ENCODE peak calls at places on chromosomes 1 and 21, in nine cellular contexts. One of them, this sample, is unnamed.

GRCh38 chr1:159076753-159077656 is at the start of gene AIM2:
- DNase-seq in foreskin fibroblast: peak; percentile 72
- DNase-seq in fibroblast of lung: no peak
- DNase-seq in lung: peak; percentile 81
- DNase-seq in tibial artery: no peak
- DNase-seq in epithelial cell of esophagus: no peak
- DNase-seq in heart left ventricle: peak; percentile 82
- DNase-seq in tibial nerve: no peak
- DNase-seq in IMR-90: no peak
- DNase-seq in this sample: peak; percentile 52

GRCh38 chr1:159199901-159200300 is 4.8 kb upstream of the ACKR1 start:
- DNase-seq in lung: no peak
- DNase-seq in foreskin fibroblast: no peak
- DNase-seq in epithelial cell of esophagus: no peak
- DNase-seq in tibial artery: no peak
- DNase-seq in IMR-90: no peak
- DNase-seq in tibial nerve: no peak
- DNase-seq in fibroblast of lung: no peak
- DNase-seq in heart left ventricle: no peak
- DNase-seq in this sample: no peak

GRCh38 chr1:63693956-63694607 is 79.7 kb upstream of the ROR1 start:
- DNase-seq in tibial nerve: no peak
- DNase-seq in foreskin fibroblast: peak; percentile 41
- DNase-seq in epithelial cell of esophagus: no peak
- DNase-seq in IMR-90: peak; percentile 52
- DNase-seq in tibial artery: no peak
- DNase-seq in fibroblast of lung: peak; percentile 70
- DNase-seq in heart left ventricle: no peak
- DNase-seq in lung: no peak
- DNase-seq in this sample: peak; percentile 31

GRCh38 chr1:32351859-32352745 is 10.2 kb downstream of the FAM229A start:
- DNase-seq in heart left ventricle: peak; percentile 76
- DNase-seq in lung: peak; percentile 56
- DNase-seq in tibial artery: peak; percentile 79
- DNase-seq in fibroblast of lung: peak; percentile 45
- DNase-seq in epithelial cell of esophagus: no peak
- DNase-seq in IMR-90: peak; percentile 45
- DNase-seq in foreskin fibroblast: peak; percentile 73
- DNase-seq in tibial nerve: peak; percentile 39
- DNase-seq in this sample: peak; percentile 43

GRCh38 chr1:167109125-167109524 is 15.2 kb downstream of the STYXL2 start:
- DNase-seq in lung: no peak
- DNase-seq in tibial nerve: no peak
- DNase-seq in epithelial cell of esophagus: no peak
- DNase-seq in foreskin fibroblast: no peak
- DNase-seq in heart left ventricle: no peak
- DNase-seq in tibial artery: no peak
- DNase-seq in IMR-90: no peak
- DNase-seq in fibroblast of lung: no peak
- DNase-seq in this sample: no peak

GRCh38 chr1:187621961-187622360 is 793.2 kb downstream of the PLA2G4A start:
- DNase-seq in tibial nerve: no peak
- DNase-seq in heart left ventricle: no peak
- DNase-seq in fibroblast of lung: no peak
- DNase-seq in lung: no peak
- DNase-seq in epithelial cell of esophagus: peak; percentile 15
- DNase-seq in tibial artery: no peak
- DNase-seq in foreskin fibroblast: peak; percentile 14
- DNase-seq in IMR-90: peak; percentile 37
- DNase-seq in this sample: no peak

GRCh38 chr1:31712625-31713024 is 8.8 kb upstream of the COL16A1 start:
- DNase-seq in heart left ventricle: no peak
- DNase-seq in foreskin fibroblast: peak; percentile 85
- DNase-seq in tibial nerve: peak; percentile 58
- DNase-seq in lung: no peak
- DNase-seq in fibroblast of lung: peak; percentile 63
- DNase-seq in epithelial cell of esophagus: peak; percentile 22
- DNase-seq in tibial artery: peak; percentile 87
- DNase-seq in IMR-90: peak; percentile 86
- DNase-seq in this sample: peak; percentile 92

GRCh38 chr1:239448911-239449310 is 62.5 kb downstream of the CHRM3 start:
- DNase-seq in lung: no peak
- DNase-seq in heart left ventricle: no peak
- DNase-seq in IMR-90: no peak
- DNase-seq in tibial artery: no peak
- DNase-seq in fibroblast of lung: no peak
- DNase-seq in epithelial cell of esophagus: no peak
- DNase-seq in tibial nerve: no peak
- DNase-seq in foreskin fibroblast: no peak
- DNase-seq in this sample: no peak

GRCh38 chr1:37073752-37074151 is 39.4 kb upstream of the GRIK3 start:
- DNase-seq in heart left ventricle: no peak
- DNase-seq in foreskin fibroblast: no peak
- DNase-seq in epithelial cell of esophagus: no peak
- DNase-seq in tibial artery: no peak
- DNase-seq in tibial nerve: no peak
- DNase-seq in fibroblast of lung: no peak
- DNase-seq in IMR-90: no peak
- DNase-seq in lung: no peak
- DNase-seq in this sample: no peak

GRCh38 chr1:244672961-244673695 is 20.2 kb downstream of the DESI2 start:
- DNase-seq in IMR-90: peak; percentile 47
- DNase-seq in foreskin fibroblast: peak; percentile 64
- DNase-seq in tibial nerve: no peak
- DNase-seq in epithelial cell of esophagus: no peak
- DNase-seq in heart left ventricle: no peak
- DNase-seq in tibial artery: no peak
- DNase-seq in lung: no peak
- DNase-seq in fibroblast of lung: peak; percentile 34
- DNase-seq in this sample: peak; percentile 56

GRCh38 chr1:197775282-197776262 is at the start of gene DENND1B:
- DNase-seq in tibial artery: peak; percentile 84
- DNase-seq in lung: peak; percentile 86
- DNase-seq in fibroblast of lung: peak; percentile 52
- DNase-seq in tibial nerve: peak; percentile 38
- DNase-seq in epithelial cell of esophagus: peak; percentile 82
- DNase-seq in IMR-90: peak; percentile 61
- DNase-seq in heart left ventricle: peak; percentile 90
- DNase-seq in foreskin fibroblast: peak; percentile 81
- DNase-seq in this sample: peak; percentile 83

GRCh38 chr1:83545450-83545849 is 453.5 kb downstream of the TTLL7 start:
- DNase-seq in epithelial cell of esophagus: peak; percentile 11
- DNase-seq in tibial artery: no peak
- DNase-seq in heart left ventricle: no peak
- DNase-seq in fibroblast of lung: no peak
- DNase-seq in IMR-90: no peak
- DNase-seq in tibial nerve: no peak
- DNase-seq in foreskin fibroblast: no peak
- DNase-seq in lung: no peak
- DNase-seq in this sample: no peak

GRCh38 chr1:106185089-106185488 is 871.4 kb upstream of the PRMT6 start:
- DNase-seq in foreskin fibroblast: no peak
- DNase-seq in heart left ventricle: no peak
- DNase-seq in tibial nerve: no peak
- DNase-seq in fibroblast of lung: no peak
- DNase-seq in lung: no peak
- DNase-seq in tibial artery: no peak
- DNase-seq in epithelial cell of esophagus: no peak
- DNase-seq in IMR-90: no peak
- DNase-seq in this sample: no peak

GRCh38 chr1:245181123-245181522 is 26.3 kb downstream of the KIF26B start:
- DNase-seq in heart left ventricle: no peak
- DNase-seq in fibroblast of lung: no peak
- DNase-seq in foreskin fibroblast: no peak
- DNase-seq in IMR-90: no peak
- DNase-seq in lung: no peak
- DNase-seq in epithelial cell of esophagus: no peak
- DNase-seq in tibial nerve: no peak
- DNase-seq in tibial artery: no peak
- DNase-seq in this sample: no peak

GRCh38 chr21:42640486-42640885 is 12.9 kb upstream of the PDE9A start:
- DNase-seq in tibial artery: no peak
- DNase-seq in heart left ventricle: peak; percentile 13
- DNase-seq in epithelial cell of esophagus: no peak
- DNase-seq in lung: no peak
- DNase-seq in fibroblast of lung: no peak
- DNase-seq in tibial nerve: no peak
- DNase-seq in IMR-90: no peak
- DNase-seq in foreskin fibroblast: no peak
- DNase-seq in this sample: no peak

GRCh38 chr1:57118948-57119637 is 153.3 kb upstream of the C8B start:
- DNase-seq in tibial artery: no peak
- DNase-seq in tibial nerve: no peak
- DNase-seq in foreskin fibroblast: no peak
- DNase-seq in lung: no peak
- DNase-seq in IMR-90: no peak
- DNase-seq in epithelial cell of esophagus: no peak
- DNase-seq in fibroblast of lung: peak; percentile 7
- DNase-seq in heart left ventricle: no peak
- DNase-seq in this sample: no peak

GRCh38 chr1:11331036-11331765 is 58.2 kb downstream of the UBIAD1 start:
- DNase-seq in fibroblast of lung: no peak
- DNase-seq in tibial artery: no peak
- DNase-seq in heart left ventricle: no peak
- DNase-seq in IMR-90: no peak
- DNase-seq in tibial nerve: no peak
- DNase-seq in lung: no peak
- DNase-seq in epithelial cell of esophagus: peak; percentile 74
- DNase-seq in foreskin fibroblast: no peak
- DNase-seq in this sample: no peak

DNA sequence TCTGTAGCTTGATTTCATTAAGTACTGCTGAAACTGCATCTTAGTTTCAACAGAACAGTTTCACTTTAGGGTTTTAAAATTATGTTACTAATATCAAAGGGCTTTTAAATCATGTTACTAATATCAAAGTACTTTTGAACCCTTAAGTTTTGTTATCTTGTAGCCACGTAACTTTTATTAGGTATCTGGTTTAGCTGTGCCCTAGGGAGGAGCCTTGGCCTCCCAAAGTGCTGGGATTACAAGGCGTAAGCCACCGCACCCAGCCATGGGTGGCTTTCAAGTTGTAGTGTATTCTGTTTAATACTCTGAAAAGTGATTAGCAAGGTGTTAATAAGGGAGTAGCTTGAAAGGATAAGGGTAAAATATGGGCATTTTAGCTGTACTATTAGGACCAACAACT is 2.0 kb downstream of the KDM4A start:
- DNase-seq in tibial artery: no peak
- DNase-seq in heart left ventricle: no peak
- DNase-seq in epithelial cell of esophagus: no peak
- DNase-seq in lung: no peak
- DNase-seq in foreskin fibroblast: no peak
- DNase-seq in fibroblast of lung: no peak
- DNase-seq in IMR-90: no peak
- DNase-seq in tibial nerve: no peak
- DNase-seq in this sample: no peak
- H3K4me3 ChIP-seq in tibial artery: no peak overlapping the region
- H3K4me3 ChIP-seq in heart left ventricle: no peak overlapping the region
- H3K4me3 ChIP-seq in epithelial cell of esophagus: peak overlapping the region; percentile 68
- H3K4me3 ChIP-seq in lung: no peak overlapping the region
- H3K4me3 ChIP-seq in foreskin fibroblast: peak overlapping the region; percentile 88
- H3K4me3 ChIP-seq in fibroblast of lung: peak overlapping the region; percentile 83
- H3K4me3 ChIP-seq in IMR-90: no peak overlapping the region
- H3K4me3 ChIP-seq in tibial nerve: no peak overlapping the region
- H3K4me3 ChIP-seq in this sample: peak overlapping the region; percentile 97

DNA sequence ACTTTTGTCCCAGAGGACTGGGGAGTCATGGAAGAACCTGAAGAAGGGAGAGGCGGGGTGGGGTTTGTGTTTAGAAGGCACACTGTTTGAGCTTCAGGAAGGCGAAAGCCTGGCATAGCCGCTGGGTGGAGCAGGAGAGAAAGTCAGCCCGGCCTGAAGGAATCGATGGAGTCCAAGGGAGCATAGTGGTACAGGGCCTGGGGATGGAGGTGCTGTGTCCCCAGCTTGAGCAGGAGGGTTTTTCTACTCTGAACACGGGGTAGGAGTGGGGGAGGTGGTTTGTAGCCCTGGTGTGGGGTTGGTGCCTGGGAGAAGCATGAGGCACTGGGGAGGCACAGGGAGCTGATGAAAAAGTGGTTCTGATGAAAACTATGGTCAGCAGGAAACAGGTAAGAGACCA is 4.7 kb upstream of the CCDC24 start:
- DNase-seq in fibroblast of lung: no peak
- DNase-seq in foreskin fibroblast: no peak
- DNase-seq in heart left ventricle: no peak
- DNase-seq in tibial nerve: no peak
- DNase-seq in lung: no peak
- DNase-seq in epithelial cell of esophagus: no peak
- DNase-seq in IMR-90: no peak
- DNase-seq in tibial artery: no peak
- DNase-seq in this sample: no peak
- TF ChIP-seq CTCF in fibroblast of lung: no peak
- TF ChIP-seq CTCF in foreskin fibroblast: no peak
- TF ChIP-seq CTCF in heart left ventricle: no peak
- TF ChIP-seq CTCF in tibial nerve: no peak
- TF ChIP-seq CTCF in lung: no peak
- TF ChIP-seq CTCF in epithelial cell of esophagus: peak; percentile 29
- TF ChIP-seq CTCF in IMR-90: peak; percentile 4
- TF ChIP-seq CTCF in tibial artery: no peak
- TF ChIP-seq CTCF in this sample: no peak

GRCh38 chr1:33429332-33429731 is 1.6 kb downstream of the PHC2 start:
- DNase-seq in foreskin fibroblast: no peak
- DNase-seq in tibial nerve: no peak
- DNase-seq in epithelial cell of esophagus: no peak
- DNase-seq in lung: no peak
- DNase-seq in tibial artery: no peak
- DNase-seq in IMR-90: no peak
- DNase-seq in heart left ventricle: no peak
- DNase-seq in fibroblast of lung: no peak
- DNase-seq in this sample: no peak
- H3K4me3 ChIP-seq in foreskin fibroblast: peak overlapping the region; percentile 71
- H3K4me3 ChIP-seq in tibial nerve: no peak overlapping the region
- H3K4me3 ChIP-seq in epithelial cell of esophagus: peak overlapping the region; percentile 61
- H3K4me3 ChIP-seq in lung: no peak overlapping the region
- H3K4me3 ChIP-seq in tibial artery: no peak overlapping the region
- H3K4me3 ChIP-seq in IMR-90: no peak overlapping the region
- H3K4me3 ChIP-seq in heart left ventricle: peak overlapping the region; percentile 72
- H3K4me3 ChIP-seq in fibroblast of lung: peak overlapping the region; percentile 61
- H3K4me3 ChIP-seq in this sample: peak overlapping the region; percentile 69

DNA sequence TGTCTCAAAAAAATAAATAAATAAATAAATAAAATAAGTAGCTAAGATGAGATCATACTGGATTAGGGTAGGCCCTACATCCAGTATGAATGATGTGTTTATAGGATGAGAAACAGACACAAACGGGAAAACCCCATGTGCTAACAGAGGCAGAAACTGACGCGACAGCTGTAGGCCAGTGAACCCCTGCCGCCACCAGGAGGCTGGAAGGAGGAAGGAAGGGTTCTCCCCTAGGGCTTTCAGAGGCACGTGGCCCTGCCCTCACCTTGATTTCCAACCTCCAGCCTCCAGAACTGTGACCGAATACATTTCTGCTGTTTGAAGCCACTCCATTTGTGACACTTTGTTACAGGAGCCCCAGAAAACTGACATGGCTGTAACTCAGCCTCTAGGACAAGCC is 38.5 kb downstream of the CHD5 start:
- DNase-seq in tibial artery: no peak
- DNase-seq in fibroblast of lung: no peak
- DNase-seq in IMR-90: no peak
- DNase-seq in heart left ventricle: no peak
- DNase-seq in tibial nerve: no peak
- DNase-seq in epithelial cell of esophagus: peak; percentile 30
- DNase-seq in foreskin fibroblast: no peak
- DNase-seq in lung: no peak
- DNase-seq in this sample: no peak
- TF ChIP-seq CTCF in tibial artery: no peak
- TF ChIP-seq CTCF in fibroblast of lung: no peak
- TF ChIP-seq CTCF in IMR-90: no peak
- TF ChIP-seq CTCF in heart left ventricle: no peak
- TF ChIP-seq CTCF in tibial nerve: no peak
- TF ChIP-seq CTCF in epithelial cell of esophagus: peak; percentile 22
- TF ChIP-seq CTCF in foreskin fibroblast: peak; percentile 6
- TF ChIP-seq CTCF in lung: no peak
- TF ChIP-seq CTCF in this sample: no peak

This sample was measured in AG10803.